ENCODE peak calls at places on chromosomes 7 and 10, in four cellular contexts. L is nephron progenitor cell, F is RWPE2, I is neural progenitor cell. A is an unnamed sample.

GRCh38 chr7:37536706-37537105 is 88.0 kb upstream of the ELMO1 start:
- DNase-seq in L (no peak), F (no peak), I (no peak), A (no peak)

GRCh38 chr10:29955308-29955935 is 104.0 kb downstream of the JCAD start:
- DNase-seq in L (no peak), F (no peak), I (no peak), A (no peak)

GRCh38 chr7:32143271-32143670 is 73.1 kb upstream of the PDE1C start:
- DNase-seq in L (no peak), F (no peak), I (no peak), A (no peak)

GRCh38 chr7:140435252-140435895 is 31.5 kb downstream of the RAB19 start:
- DNase-seq in L (no peak), F (no peak), I (no peak), A (no peak)

GRCh38 chr7:47379629-47380324 is 202.1 kb downstream of the TNS3 start:
- DNase-seq in L (peak; percentile 41), F (peak; percentile 75), I (peak; percentile 47), A (no peak)

GRCh38 chr10:30553625-30554442 is 75.7 kb downstream of the LYZL2 start:
- DNase-seq in L (peak; percentile 32), F (no peak), I (peak; percentile 30), A (peak; percentile 49)

GRCh38 chr10:108327706-108328105 is 1163.2 kb upstream of the SORCS1 start:
- DNase-seq in L (no peak), F (no peak), I (no peak), A (no peak)

GRCh38 chr7:95101422-95101821 is 194.0 kb downstream of the PPP1R9A start:
- DNase-seq in L (no peak), F (no peak), I (no peak), A (no peak)

GRCh38 chr7:42940985-42941847 is 9.0 kb downstream of the MRPL32 start:
- DNase-seq in L (peak; percentile 88), F (no peak), I (peak; percentile 91), A (peak; percentile 91)

GRCh38 chr10:124596914-124597676 is 135.5 kb downstream of the LHPP start:
- DNase-seq in L (no peak), F (no peak), I (no peak), A (peak; percentile 4)

GRCh38 chr10:18368681-18369080 is 228.5 kb downstream of the CACNB2 start:
- DNase-seq in L (no peak), F (no peak), I (no peak), A (no peak)

GRCh38 chr7:100166966-100167911 is 1.2 kb downstream of the GAL3ST4 start:
- DNase-seq in L (no peak), F (no peak), I (no peak), A (no peak)

GRCh38 chr10:13347235-13348156 is 597 bp downstream of the SEPHS1 start:
- DNase-seq in L (peak; percentile 82), F (peak; percentile 72), I (peak; percentile 96), A (peak; percentile 89)

GRCh38 chr7:48183370-48183743 is 12.1 kb downstream of the ABCA13 start:
- DNase-seq in L (no peak), F (no peak), I (no peak), A (no peak)

GRCh38 chr7:154647625-154648024 is 355.3 kb downstream of the PAXIP1 start:
- DNase-seq in L (no peak), F (no peak), I (no peak), A (no peak)

GRCh38 chr7:134443396-134444070 is 15.4 kb downstream of the AKR1B1 start:
- DNase-seq in L (no peak), F (no peak), I (no peak), A (no peak)

GRCh38 chr7:20647908-20648776 is 32.7 kb downstream of the ABCB5 start:
- DNase-seq in L (peak; percentile 47), F (no peak), I (peak; percentile 70), A (no peak)

GRCh38 chr10:73060738-73061635 is 35.7 kb downstream of the P4HA1 start:
- DNase-seq in L (no peak), F (no peak), I (peak; percentile 36), A (no peak)
- TF ChIP-seq CTCF in L (no peak), F (peak; percentile 65), I (peak; percentile 57), A (peak; percentile 40)

DNA sequence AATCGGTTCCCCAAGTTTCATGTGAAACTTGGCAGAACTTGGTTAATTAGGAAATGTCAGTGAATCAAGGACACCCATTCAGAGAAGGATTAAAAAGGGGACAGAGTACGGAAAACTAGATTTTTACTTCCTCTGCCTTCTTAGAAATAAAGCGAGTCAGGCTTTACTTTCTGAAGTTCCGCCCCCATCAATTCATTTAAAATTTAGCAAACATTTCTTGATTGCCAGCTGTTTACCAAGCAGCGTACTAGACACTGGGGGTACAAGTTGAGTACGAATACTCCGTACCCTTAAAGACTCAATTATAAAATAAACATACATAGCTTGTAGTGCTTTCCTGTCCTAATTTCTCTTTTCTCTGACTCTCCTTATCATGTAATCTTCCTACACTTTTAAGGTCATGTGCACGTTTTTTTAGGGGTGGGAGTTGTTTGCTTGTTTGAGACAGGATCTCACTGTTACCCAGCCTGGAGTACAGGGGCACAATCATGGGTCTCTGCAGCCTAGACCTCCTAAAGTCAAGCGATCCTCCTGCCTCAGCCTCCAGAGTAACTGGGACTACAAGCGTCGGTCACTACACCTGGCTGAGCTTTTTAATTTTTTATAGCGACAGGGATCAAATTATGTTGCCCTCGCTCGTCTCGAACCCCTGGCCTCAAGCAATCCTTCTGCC is 704 bp upstream of the ABI1 start:
- DNase-seq in L (no peak), F (no peak), I (no peak), A (no peak)
- TF ChIP-seq CTCF in L (peak; percentile 20), F (peak; percentile 72), I (no peak), A (peak; percentile 81)

GRCh38 chr7:25995216-25995615 is 156.8 kb upstream of the NFE2L3 start:
- DNase-seq in L (no peak), F (no peak), I (no peak), A (no peak)

GRCh38 chr7:25994433-25994988 is 157.5 kb upstream of the NFE2L3 start:
- DNase-seq in L (no peak), F (no peak), I (no peak), A (no peak)

GRCh38 chr7:26001662-26002244 is 150.2 kb upstream of the NFE2L3 start:
- DNase-seq in L (no peak), F (no peak), I (no peak), A (no peak)

GRCh38 chr7:25998499-25998898 is 153.5 kb upstream of the NFE2L3 start:
- DNase-seq in L (no peak), F (no peak), I (no peak), A (no peak)

GRCh38 chr7:25995893-25996529 is 156.0 kb upstream of the NFE2L3 start:
- DNase-seq in L (no peak), F (no peak), I (no peak), A (no peak)
- TF ChIP-seq CTCF in L (no peak), F (peak; percentile 20), I (peak; percentile 33), A (no peak)

GRCh38 chr10:23174974-23175512 is 17.1 kb upstream of the PTF1A start:
- DNase-seq in L (no peak), F (no peak), I (no peak), A (no peak)

GRCh38 chr10:23174075-23174973 is 17.8 kb upstream of the PTF1A start:
- DNase-seq in L (peak; percentile 45), F (no peak), I (peak; percentile 46), A (peak; percentile 31)

GRCh38 chr10:23172846-23173548 is 19.1 kb upstream of the PTF1A start:
- DNase-seq in L (peak; percentile 57), F (no peak), I (peak; percentile 87), A (no peak)

GRCh38 chr10:23172429-23172828 is 19.7 kb upstream of the PTF1A start:
- DNase-seq in L (no peak), F (no peak), I (no peak), A (no peak)

DNA sequence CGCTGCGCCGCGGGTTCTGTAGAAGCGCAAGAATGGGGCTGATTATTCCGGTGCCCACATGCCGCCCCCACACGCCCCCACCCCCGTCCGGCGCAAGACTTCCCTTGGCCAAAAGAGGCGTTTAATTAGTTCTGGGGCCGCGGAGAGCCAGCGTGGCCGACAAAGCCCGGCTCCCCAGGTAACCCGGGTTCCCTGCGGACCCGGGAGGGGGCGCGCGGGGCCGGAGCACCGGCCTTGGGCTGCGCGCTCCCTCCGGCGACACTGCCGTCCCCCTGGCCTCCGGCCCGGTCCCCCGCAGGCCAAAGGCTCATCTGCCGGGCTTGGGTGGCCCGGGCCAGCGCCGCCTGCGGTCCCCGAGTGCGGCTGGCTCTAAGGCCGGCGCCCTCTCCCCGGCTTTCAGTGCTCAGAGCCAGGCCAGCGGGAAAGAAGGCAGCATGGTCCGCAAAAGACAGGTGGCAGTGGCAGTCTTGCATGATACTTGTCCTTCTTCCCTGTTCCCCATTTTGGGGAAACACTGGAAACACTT is 18.5 kb upstream of the PTF1A start:
- DNase-seq in L (peak; percentile 26), F (no peak), I (peak; percentile 69), A (no peak)
- TF ChIP-seq CTCF in L (no peak), F (no peak), I (peak; percentile 39), A (peak; percentile 11)

GRCh38 chr10:102757323-102757722 is 13.6 kb downstream of the WBP1L start:
- DNase-seq in L (no peak), F (no peak), I (no peak), A (no peak)

GRCh38 chr10:102752934-102753664 is 9.4 kb downstream of the WBP1L start:
- DNase-seq in L (no peak), F (no peak), I (peak; percentile 69), A (no peak)

GRCh38 chr10:102753724-102754123 is 10.0 kb downstream of the WBP1L start:
- DNase-seq in L (no peak), F (no peak), I (no peak), A (no peak)

GRCh38 chr10:102758226-102758932 is 14.6 kb downstream of the WBP1L start:
- DNase-seq in L (peak; percentile 56), F (no peak), I (no peak), A (no peak)

DNA sequence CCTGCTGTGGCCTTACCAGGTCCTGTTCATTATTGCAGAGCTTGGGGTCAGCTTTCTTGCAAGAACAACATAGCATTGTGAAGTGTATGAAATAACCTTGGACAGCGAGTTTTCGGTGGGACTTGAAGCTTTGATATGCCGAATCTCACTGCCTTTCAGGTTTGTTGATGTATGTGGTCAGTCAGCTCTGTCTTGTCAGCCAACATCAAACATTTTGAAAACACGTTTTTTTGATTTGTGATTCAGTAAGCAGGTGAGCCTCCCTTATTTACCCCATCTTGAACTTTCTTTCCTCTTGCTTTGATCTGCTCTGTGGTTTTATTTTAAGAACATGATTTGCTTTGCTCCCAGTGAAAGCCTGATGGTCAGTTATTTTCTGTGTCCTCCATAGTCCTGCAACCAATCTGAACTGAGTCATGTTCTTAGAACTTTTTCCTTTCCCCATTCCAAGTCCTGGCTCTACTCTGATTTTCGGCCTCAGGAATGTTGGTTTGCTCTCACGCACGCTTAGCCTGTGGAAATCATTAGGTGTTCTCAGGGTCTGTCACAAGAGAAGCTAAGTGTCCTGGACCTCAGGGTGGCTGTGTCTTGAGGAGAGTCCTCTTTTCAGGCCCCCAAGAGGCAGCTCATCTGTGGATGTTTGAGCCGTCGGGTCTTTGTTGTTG is 8.7 kb downstream of the WBP1L start:
- DNase-seq in L (no peak), F (no peak), I (no peak), A (no peak)
- TF ChIP-seq CTCF in L (no peak), F (no peak), I (no peak), A (no peak)

DNA sequence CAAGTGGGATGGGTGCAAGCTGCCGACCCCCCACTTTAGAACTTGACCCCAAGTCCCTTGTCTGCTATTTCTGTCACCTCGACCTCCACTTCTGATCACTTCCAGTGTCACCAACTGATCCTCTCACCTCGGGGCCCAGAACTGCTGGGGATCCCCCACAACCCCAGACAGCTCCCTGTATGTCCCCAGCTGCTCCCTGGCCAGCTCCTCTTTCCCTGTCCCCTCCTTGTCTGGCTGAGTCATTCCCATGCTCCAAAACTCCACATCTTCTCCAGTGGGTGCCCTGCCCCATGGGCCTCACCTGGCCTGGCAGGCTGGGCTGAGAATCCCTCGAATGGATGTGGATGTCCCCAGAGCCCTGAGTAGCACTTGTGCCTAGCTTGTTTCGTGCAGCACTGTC is 154.3 kb upstream of the PCBD1 start:
- DNase-seq in L (no peak), F (no peak), I (no peak), A (no peak)
- TF ChIP-seq CTCF in L (no peak), F (no peak), I (no peak), A (no peak)

GRCh38 chr10:92108120-92108519 is 182.8 kb downstream of the CPEB3 start:
- DNase-seq in L (no peak), F (no peak), I (no peak), A (no peak)
- TF ChIP-seq CTCF in L (no peak), F (no peak), I (no peak), A (no peak)